ENCODE peak calls at places on chromosomes 5 and 9, in five cellular contexts. One of them, this sample, is unnamed.

GRCh38 chr9:92986175-92987110 is 39.1 kb downstream of the FGD3 start:
- DNase-seq in left cardiac atrium: no peak
- DNase-seq in iPS-NIHi11: no peak
- DNase-seq in epithelial cell of esophagus: no peak
- DNase-seq in stimulated activated CD4-positive, alpha-beta T cell treated with anti-CD3 and anti-CD28 coated beads, Interleukin-1b, Interleukin-23, amount 100 ng/mL, for 24 hours: no peak
- DNase-seq in this sample: peak; percentile 24

GRCh38 chr9:89605181-89606048 is 603 bp downstream of the GADD45G start:
- DNase-seq in epithelial cell of esophagus: peak; percentile 50
- DNase-seq in left cardiac atrium: peak; percentile 68
- DNase-seq in stimulated activated CD4-positive, alpha-beta T cell treated with anti-CD3 and anti-CD28 coated beads, Interleukin-1b, Interleukin-23, amount 100 ng/mL, for 24 hours: peak; percentile 48
- DNase-seq in iPS-NIHi11: peak; percentile 50
- DNase-seq in this sample: peak; percentile 73

GRCh38 chr5:101838329-101838964 is 457.6 kb downstream of the SLCO4C1 start:
- DNase-seq in stimulated activated CD4-positive, alpha-beta T cell treated with anti-CD3 and anti-CD28 coated beads, Interleukin-1b, Interleukin-23, amount 100 ng/mL, for 24 hours: no peak
- DNase-seq in left cardiac atrium: no peak
- DNase-seq in iPS-NIHi11: no peak
- DNase-seq in epithelial cell of esophagus: no peak
- DNase-seq in this sample: peak; percentile 12

GRCh38 chr5:122743231-122743630 is 31.6 kb upstream of the SNX2 start:
- DNase-seq in left cardiac atrium: no peak
- DNase-seq in iPS-NIHi11: no peak
- DNase-seq in epithelial cell of esophagus: no peak
- DNase-seq in stimulated activated CD4-positive, alpha-beta T cell treated with anti-CD3 and anti-CD28 coated beads, Interleukin-1b, Interleukin-23, amount 100 ng/mL, for 24 hours: no peak
- DNase-seq in this sample: no peak

GRCh38 chr5:138640855-138641254 is 65.7 kb upstream of the HSPA9 start:
- DNase-seq in left cardiac atrium: no peak
- DNase-seq in iPS-NIHi11: no peak
- DNase-seq in epithelial cell of esophagus: peak; percentile 64
- DNase-seq in stimulated activated CD4-positive, alpha-beta T cell treated with anti-CD3 and anti-CD28 coated beads, Interleukin-1b, Interleukin-23, amount 100 ng/mL, for 24 hours: no peak
- DNase-seq in this sample: no peak

GRCh38 chr9:33388110-33388994 is 14.0 kb downstream of the AQP7 start:
- DNase-seq in iPS-NIHi11: no peak
- DNase-seq in stimulated activated CD4-positive, alpha-beta T cell treated with anti-CD3 and anti-CD28 coated beads, Interleukin-1b, Interleukin-23, amount 100 ng/mL, for 24 hours: no peak
- DNase-seq in left cardiac atrium: no peak
- DNase-seq in epithelial cell of esophagus: no peak
- DNase-seq in this sample: no peak

GRCh38 chr9:93697352-93698139 is 121.2 kb downstream of the PHF2 start:
- DNase-seq in left cardiac atrium: no peak
- DNase-seq in iPS-NIHi11: no peak
- DNase-seq in stimulated activated CD4-positive, alpha-beta T cell treated with anti-CD3 and anti-CD28 coated beads, Interleukin-1b, Interleukin-23, amount 100 ng/mL, for 24 hours: no peak
- DNase-seq in epithelial cell of esophagus: no peak
- DNase-seq in this sample: peak; percentile 29

GRCh38 chr5:138354926-138355378 is 2.5 kb downstream of the KDM3B start:
- DNase-seq in left cardiac atrium: peak; percentile 35
- DNase-seq in stimulated activated CD4-positive, alpha-beta T cell treated with anti-CD3 and anti-CD28 coated beads, Interleukin-1b, Interleukin-23, amount 100 ng/mL, for 24 hours: peak; percentile 41
- DNase-seq in iPS-NIHi11: peak; percentile 80
- DNase-seq in epithelial cell of esophagus: peak; percentile 89
- DNase-seq in this sample: peak; percentile 80

GRCh38 chr5:152374711-152375275 is 30.3 kb downstream of the NMUR2 start:
- DNase-seq in iPS-NIHi11: no peak
- DNase-seq in stimulated activated CD4-positive, alpha-beta T cell treated with anti-CD3 and anti-CD28 coated beads, Interleukin-1b, Interleukin-23, amount 100 ng/mL, for 24 hours: no peak
- DNase-seq in left cardiac atrium: no peak
- DNase-seq in epithelial cell of esophagus: no peak
- DNase-seq in this sample: no peak

GRCh38 chr5:64505769-64506566 is at the start of gene RGS7BP:
- DNase-seq in stimulated activated CD4-positive, alpha-beta T cell treated with anti-CD3 and anti-CD28 coated beads, Interleukin-1b, Interleukin-23, amount 100 ng/mL, for 24 hours: no peak
- DNase-seq in left cardiac atrium: peak; percentile 48
- DNase-seq in epithelial cell of esophagus: peak; percentile 48
- DNase-seq in iPS-NIHi11: peak; percentile 69
- DNase-seq in this sample: peak; percentile 90

GRCh38 chr5:113166285-113166684 is 189.7 kb downstream of the DCP2 start:
- DNase-seq in stimulated activated CD4-positive, alpha-beta T cell treated with anti-CD3 and anti-CD28 coated beads, Interleukin-1b, Interleukin-23, amount 100 ng/mL, for 24 hours: no peak
- DNase-seq in epithelial cell of esophagus: no peak
- DNase-seq in iPS-NIHi11: no peak
- DNase-seq in left cardiac atrium: no peak
- DNase-seq in this sample: no peak

GRCh38 chr5:178259623-178260536 is 27.3 kb upstream of the PHYKPL start:
- DNase-seq in stimulated activated CD4-positive, alpha-beta T cell treated with anti-CD3 and anti-CD28 coated beads, Interleukin-1b, Interleukin-23, amount 100 ng/mL, for 24 hours: no peak
- DNase-seq in epithelial cell of esophagus: no peak
- DNase-seq in left cardiac atrium: no peak
- DNase-seq in iPS-NIHi11: no peak
- DNase-seq in this sample: no peak

GRCh38 chr9:32502459-32502858 is 23.5 kb downstream of the RIGI start:
- DNase-seq in stimulated activated CD4-positive, alpha-beta T cell treated with anti-CD3 and anti-CD28 coated beads, Interleukin-1b, Interleukin-23, amount 100 ng/mL, for 24 hours: no peak
- DNase-seq in epithelial cell of esophagus: peak; percentile 86
- DNase-seq in left cardiac atrium: no peak
- DNase-seq in iPS-NIHi11: no peak
- DNase-seq in this sample: no peak

GRCh38 chr9:37942616-37943328 is 38.8 kb upstream of the SLC25A51 start:
- DNase-seq in iPS-NIHi11: no peak
- DNase-seq in left cardiac atrium: no peak
- DNase-seq in stimulated activated CD4-positive, alpha-beta T cell treated with anti-CD3 and anti-CD28 coated beads, Interleukin-1b, Interleukin-23, amount 100 ng/mL, for 24 hours: no peak
- DNase-seq in epithelial cell of esophagus: peak; percentile 61
- DNase-seq in this sample: no peak

GRCh38 chr5:178378527-178379484 is 146.2 kb upstream of the PHYKPL start:
- DNase-seq in stimulated activated CD4-positive, alpha-beta T cell treated with anti-CD3 and anti-CD28 coated beads, Interleukin-1b, Interleukin-23, amount 100 ng/mL, for 24 hours: no peak
- DNase-seq in epithelial cell of esophagus: no peak
- DNase-seq in left cardiac atrium: peak; percentile 8
- DNase-seq in iPS-NIHi11: no peak
- DNase-seq in this sample: no peak

GRCh38 chr9:94719878-94720277 is 6.6 kb upstream of the AOPEP start:
- DNase-seq in iPS-NIHi11: no peak
- DNase-seq in left cardiac atrium: no peak
- DNase-seq in stimulated activated CD4-positive, alpha-beta T cell treated with anti-CD3 and anti-CD28 coated beads, Interleukin-1b, Interleukin-23, amount 100 ng/mL, for 24 hours: no peak
- DNase-seq in epithelial cell of esophagus: peak; percentile 90
- DNase-seq in this sample: no peak

GRCh38 chr5:172458956-172459355 is 4.6 kb upstream of the SH3PXD2B start:
- DNase-seq in iPS-NIHi11: no peak
- DNase-seq in stimulated activated CD4-positive, alpha-beta T cell treated with anti-CD3 and anti-CD28 coated beads, Interleukin-1b, Interleukin-23, amount 100 ng/mL, for 24 hours: no peak
- DNase-seq in left cardiac atrium: no peak
- DNase-seq in epithelial cell of esophagus: no peak
- DNase-seq in this sample: peak; percentile 82

GRCh38 chr9:18317896-18318295 is 156.1 kb upstream of the ADAMTSL1 start:
- DNase-seq in stimulated activated CD4-positive, alpha-beta T cell treated with anti-CD3 and anti-CD28 coated beads, Interleukin-1b, Interleukin-23, amount 100 ng/mL, for 24 hours: no peak
- DNase-seq in epithelial cell of esophagus: peak; percentile 61
- DNase-seq in iPS-NIHi11: no peak
- DNase-seq in left cardiac atrium: no peak
- DNase-seq in this sample: no peak

GRCh38 chr5:92309336-92309991 is 926.3 kb upstream of the ARRDC3 start:
- DNase-seq in iPS-NIHi11: peak; percentile 36
- DNase-seq in left cardiac atrium: no peak
- DNase-seq in stimulated activated CD4-positive, alpha-beta T cell treated with anti-CD3 and anti-CD28 coated beads, Interleukin-1b, Interleukin-23, amount 100 ng/mL, for 24 hours: no peak
- DNase-seq in epithelial cell of esophagus: peak; percentile 36
- DNase-seq in this sample: peak; percentile 61

GRCh38 chr9:13268469-13268868 is 11.0 kb downstream of the MPDZ start:
- DNase-seq in iPS-NIHi11: no peak
- DNase-seq in stimulated activated CD4-positive, alpha-beta T cell treated with anti-CD3 and anti-CD28 coated beads, Interleukin-1b, Interleukin-23, amount 100 ng/mL, for 24 hours: no peak
- DNase-seq in epithelial cell of esophagus: peak; percentile 76
- DNase-seq in left cardiac atrium: no peak
- DNase-seq in this sample: no peak

GRCh38 chr5:134524219-134524825 is 1.1 kb upstream of the JADE2 start:
- DNase-seq in stimulated activated CD4-positive, alpha-beta T cell treated with anti-CD3 and anti-CD28 coated beads, Interleukin-1b, Interleukin-23, amount 100 ng/mL, for 24 hours: peak; percentile 66
- DNase-seq in left cardiac atrium: peak; percentile 92
- DNase-seq in iPS-NIHi11: peak; percentile 80
- DNase-seq in epithelial cell of esophagus: peak; percentile 66
- DNase-seq in this sample: peak; percentile 78

GRCh38 chr9:72407047-72407446 is 42.0 kb upstream of the ZFAND5 start:
- DNase-seq in stimulated activated CD4-positive, alpha-beta T cell treated with anti-CD3 and anti-CD28 coated beads, Interleukin-1b, Interleukin-23, amount 100 ng/mL, for 24 hours: no peak
- DNase-seq in left cardiac atrium: no peak
- DNase-seq in epithelial cell of esophagus: peak; percentile 7
- DNase-seq in iPS-NIHi11: no peak
- DNase-seq in this sample: no peak

GRCh38 chr5:14760548-14761002 is 96.1 kb downstream of the OTULIN start:
- DNase-seq in left cardiac atrium: no peak
- DNase-seq in iPS-NIHi11: no peak
- DNase-seq in stimulated activated CD4-positive, alpha-beta T cell treated with anti-CD3 and anti-CD28 coated beads, Interleukin-1b, Interleukin-23, amount 100 ng/mL, for 24 hours: no peak
- DNase-seq in epithelial cell of esophagus: no peak
- DNase-seq in this sample: no peak

GRCh38 chr5:149710575-149710974 is 19.5 kb upstream of the PPARGC1B start:
- DNase-seq in stimulated activated CD4-positive, alpha-beta T cell treated with anti-CD3 and anti-CD28 coated beads, Interleukin-1b, Interleukin-23, amount 100 ng/mL, for 24 hours: no peak
- DNase-seq in iPS-NIHi11: no peak
- DNase-seq in epithelial cell of esophagus: no peak
- DNase-seq in left cardiac atrium: no peak
- DNase-seq in this sample: no peak

GRCh38 chr5:126122942-126123341 is 300.3 kb upstream of the GRAMD2B start:
- DNase-seq in iPS-NIHi11: no peak
- DNase-seq in epithelial cell of esophagus: peak; percentile 57
- DNase-seq in stimulated activated CD4-positive, alpha-beta T cell treated with anti-CD3 and anti-CD28 coated beads, Interleukin-1b, Interleukin-23, amount 100 ng/mL, for 24 hours: no peak
- DNase-seq in left cardiac atrium: peak; percentile 42
- DNase-seq in this sample: peak; percentile 32

GRCh38 chr9:136552117-136552685 is 6.4 kb upstream of the NOTCH1 start:
- DNase-seq in epithelial cell of esophagus: peak; percentile 82
- DNase-seq in iPS-NIHi11: no peak
- DNase-seq in stimulated activated CD4-positive, alpha-beta T cell treated with anti-CD3 and anti-CD28 coated beads, Interleukin-1b, Interleukin-23, amount 100 ng/mL, for 24 hours: no peak
- DNase-seq in left cardiac atrium: no peak
- DNase-seq in this sample: peak; percentile 49

GRCh38 chr9:87497080-87497603 is 525 bp upstream of the DAPK1 start:
- DNase-seq in iPS-NIHi11: no peak
- DNase-seq in stimulated activated CD4-positive, alpha-beta T cell treated with anti-CD3 and anti-CD28 coated beads, Interleukin-1b, Interleukin-23, amount 100 ng/mL, for 24 hours: no peak
- DNase-seq in left cardiac atrium: no peak
- DNase-seq in epithelial cell of esophagus: no peak
- DNase-seq in this sample: no peak

GRCh38 chr5:140117523-140117922 is 3.6 kb downstream of the PURA start:
- DNase-seq in iPS-NIHi11: no peak
- DNase-seq in epithelial cell of esophagus: no peak
- DNase-seq in stimulated activated CD4-positive, alpha-beta T cell treated with anti-CD3 and anti-CD28 coated beads, Interleukin-1b, Interleukin-23, amount 100 ng/mL, for 24 hours: no peak
- DNase-seq in left cardiac atrium: no peak
- DNase-seq in this sample: no peak

GRCh38 chr9:91255327-91255726 is 106.4 kb downstream of the AUH start:
- DNase-seq in iPS-NIHi11: no peak
- DNase-seq in stimulated activated CD4-positive, alpha-beta T cell treated with anti-CD3 and anti-CD28 coated beads, Interleukin-1b, Interleukin-23, amount 100 ng/mL, for 24 hours: no peak
- DNase-seq in epithelial cell of esophagus: no peak
- DNase-seq in left cardiac atrium: no peak
- DNase-seq in this sample: peak; percentile 10

This sample was measured in left kidney.